ENCODE peak calls at places on chromosomes 1 and 21, in ten cellular contexts. One of them, this sample, is unnamed.
A peak's percentile ranks its signal among the peaks of the same experiment; 100 is the strongest.

GRCh38 chr1:21307210-21307609 is 16.9 kb upstream of the ECE1 start:
- DNase-seq in psoas muscle: no peak
- DNase-seq in lower lobe of right lung: no peak
- DNase-seq in CD4-positive, alpha-beta memory T cell: no peak
- DNase-seq in colonic mucosa: no peak
- DNase-seq in CD8-positive, alpha-beta memory T cell: no peak
- DNase-seq in AG04450: no peak
- DNase-seq in fibroblast of lung: no peak
- DNase-seq in heart left ventricle: no peak
- DNase-seq in esophagus squamous epithelium: no peak
- DNase-seq in this sample: no peak

GRCh38 chr21:25005388-25005787 is 601.9 kb downstream of the MRPL39 start:
- DNase-seq in psoas muscle: no peak
- DNase-seq in lower lobe of right lung: no peak
- DNase-seq in CD4-positive, alpha-beta memory T cell: no peak
- DNase-seq in colonic mucosa: no peak
- DNase-seq in CD8-positive, alpha-beta memory T cell: no peak
- DNase-seq in AG04450: no peak
- DNase-seq in fibroblast of lung: peak; percentile 71
- DNase-seq in heart left ventricle: no peak
- DNase-seq in esophagus squamous epithelium: no peak
- DNase-seq in this sample: peak; percentile 88

GRCh38 chr1:185045793-185046441 is 559 bp downstream of the RNF2 start:
- DNase-seq in psoas muscle: peak; percentile 52
- DNase-seq in lower lobe of right lung: no peak
- DNase-seq in CD4-positive, alpha-beta memory T cell: peak; percentile 23
- DNase-seq in colonic mucosa: peak; percentile 53
- DNase-seq in CD8-positive, alpha-beta memory T cell: no peak
- DNase-seq in AG04450: no peak
- DNase-seq in fibroblast of lung: peak; percentile 23
- DNase-seq in heart left ventricle: no peak
- DNase-seq in esophagus squamous epithelium: no peak
- DNase-seq in this sample: peak; percentile 27

GRCh38 chr1:177307771-177308170 is 137.0 kb downstream of the BRINP2 start:
- DNase-seq in psoas muscle: no peak
- DNase-seq in lower lobe of right lung: no peak
- DNase-seq in CD4-positive, alpha-beta memory T cell: no peak
- DNase-seq in colonic mucosa: no peak
- DNase-seq in CD8-positive, alpha-beta memory T cell: no peak
- DNase-seq in AG04450: no peak
- DNase-seq in fibroblast of lung: peak; percentile 10
- DNase-seq in heart left ventricle: no peak
- DNase-seq in esophagus squamous epithelium: no peak
- DNase-seq in this sample: no peak

GRCh38 chr1:99527078-99527477 is 118.8 kb upstream of the PALMD start:
- DNase-seq in psoas muscle: no peak
- DNase-seq in lower lobe of right lung: no peak
- DNase-seq in CD4-positive, alpha-beta memory T cell: no peak
- DNase-seq in colonic mucosa: no peak
- DNase-seq in CD8-positive, alpha-beta memory T cell: no peak
- DNase-seq in AG04450: no peak
- DNase-seq in fibroblast of lung: peak; percentile 49
- DNase-seq in heart left ventricle: no peak
- DNase-seq in esophagus squamous epithelium: no peak
- DNase-seq in this sample: no peak

GRCh38 chr21:42392731-42393442 is 3.0 kb downstream of the TMPRSS3 start:
- DNase-seq in psoas muscle: peak; percentile 6
- DNase-seq in lower lobe of right lung: no peak
- DNase-seq in CD4-positive, alpha-beta memory T cell: no peak
- DNase-seq in colonic mucosa: no peak
- DNase-seq in CD8-positive, alpha-beta memory T cell: no peak
- DNase-seq in AG04450: no peak
- DNase-seq in fibroblast of lung: no peak
- DNase-seq in heart left ventricle: no peak
- DNase-seq in esophagus squamous epithelium: no peak
- DNase-seq in this sample: no peak

GRCh38 chr1:174451408-174451807 is 3.6 kb downstream of the GPR52 start:
- DNase-seq in psoas muscle: no peak
- DNase-seq in lower lobe of right lung: no peak
- DNase-seq in CD4-positive, alpha-beta memory T cell: no peak
- DNase-seq in colonic mucosa: no peak
- DNase-seq in CD8-positive, alpha-beta memory T cell: no peak
- DNase-seq in AG04450: no peak
- DNase-seq in fibroblast of lung: no peak
- DNase-seq in heart left ventricle: no peak
- DNase-seq in esophagus squamous epithelium: no peak
- DNase-seq in this sample: no peak

GRCh38 chr1:183736391-183736790 is 68.5 kb upstream of the RGL1 start:
- DNase-seq in psoas muscle: no peak
- DNase-seq in lower lobe of right lung: no peak
- DNase-seq in CD4-positive, alpha-beta memory T cell: no peak
- DNase-seq in colonic mucosa: no peak
- DNase-seq in CD8-positive, alpha-beta memory T cell: no peak
- DNase-seq in AG04450: no peak
- DNase-seq in fibroblast of lung: no peak
- DNase-seq in heart left ventricle: no peak
- DNase-seq in esophagus squamous epithelium: no peak
- DNase-seq in this sample: no peak

GRCh38 chr1:53289050-53289429 is 38.8 kb downstream of the LRP8 start:
- DNase-seq in psoas muscle: no peak
- DNase-seq in lower lobe of right lung: no peak
- DNase-seq in CD4-positive, alpha-beta memory T cell: no peak
- DNase-seq in colonic mucosa: no peak
- DNase-seq in CD8-positive, alpha-beta memory T cell: no peak
- DNase-seq in AG04450: no peak
- DNase-seq in fibroblast of lung: no peak
- DNase-seq in heart left ventricle: no peak
- DNase-seq in esophagus squamous epithelium: no peak
- DNase-seq in this sample: no peak

GRCh38 chr1:155134858-155135415 is 715 bp upstream of the SLC50A1 start:
- DNase-seq in psoas muscle: peak; percentile 93
- DNase-seq in lower lobe of right lung: peak; percentile 93
- DNase-seq in CD4-positive, alpha-beta memory T cell: no peak
- DNase-seq in colonic mucosa: peak; percentile 93
- DNase-seq in CD8-positive, alpha-beta memory T cell: no peak
- DNase-seq in AG04450: peak; percentile 84
- DNase-seq in fibroblast of lung: peak; percentile 92
- DNase-seq in heart left ventricle: peak; percentile 96
- DNase-seq in esophagus squamous epithelium: peak; percentile 52
- DNase-seq in this sample: peak; percentile 73

GRCh38 chr1:224433671-224434446 is 738 bp downstream of the WDR26 start:
- DNase-seq in psoas muscle: peak; percentile 78
- DNase-seq in lower lobe of right lung: peak; percentile 69
- DNase-seq in CD4-positive, alpha-beta memory T cell: peak; percentile 63
- DNase-seq in colonic mucosa: peak; percentile 47
- DNase-seq in CD8-positive, alpha-beta memory T cell: peak; percentile 56
- DNase-seq in AG04450: no peak
- DNase-seq in fibroblast of lung: no peak
- DNase-seq in heart left ventricle: peak; percentile 55
- DNase-seq in esophagus squamous epithelium: no peak
- DNase-seq in this sample: peak; percentile 23

GRCh38 chr1:240287722-240288121 is 196.0 kb downstream of the FMN2 start:
- DNase-seq in psoas muscle: no peak
- DNase-seq in lower lobe of right lung: no peak
- DNase-seq in CD4-positive, alpha-beta memory T cell: no peak
- DNase-seq in colonic mucosa: no peak
- DNase-seq in CD8-positive, alpha-beta memory T cell: no peak
- DNase-seq in AG04450: no peak
- DNase-seq in fibroblast of lung: no peak
- DNase-seq in heart left ventricle: no peak
- DNase-seq in esophagus squamous epithelium: no peak
- DNase-seq in this sample: no peak

GRCh38 chr1:213335084-213335483 is 284.0 kb downstream of the RPS6KC1 start:
- DNase-seq in psoas muscle: no peak
- DNase-seq in lower lobe of right lung: no peak
- DNase-seq in CD4-positive, alpha-beta memory T cell: no peak
- DNase-seq in colonic mucosa: no peak
- DNase-seq in CD8-positive, alpha-beta memory T cell: no peak
- DNase-seq in AG04450: no peak
- DNase-seq in fibroblast of lung: no peak
- DNase-seq in heart left ventricle: no peak
- DNase-seq in esophagus squamous epithelium: no peak
- DNase-seq in this sample: no peak

GRCh38 chr1:226603030-226603960 is 54.7 kb downstream of the STUM start:
- DNase-seq in psoas muscle: peak; percentile 72
- DNase-seq in lower lobe of right lung: no peak
- DNase-seq in CD4-positive, alpha-beta memory T cell: no peak
- DNase-seq in colonic mucosa: peak; percentile 53
- DNase-seq in CD8-positive, alpha-beta memory T cell: no peak
- DNase-seq in AG04450: no peak
- DNase-seq in fibroblast of lung: peak; percentile 72
- DNase-seq in heart left ventricle: peak; percentile 74
- DNase-seq in esophagus squamous epithelium: no peak
- DNase-seq in this sample: no peak

GRCh38 chr1:54663723-54664122 is 22.1 kb downstream of the MROH7 start:
- DNase-seq in psoas muscle: no peak
- DNase-seq in lower lobe of right lung: no peak
- DNase-seq in CD4-positive, alpha-beta memory T cell: no peak
- DNase-seq in colonic mucosa: no peak
- DNase-seq in CD8-positive, alpha-beta memory T cell: no peak
- DNase-seq in AG04450: no peak
- DNase-seq in fibroblast of lung: no peak
- DNase-seq in heart left ventricle: no peak
- DNase-seq in esophagus squamous epithelium: no peak
- DNase-seq in this sample: no peak
- H3K27ac ChIP-seq in psoas muscle: no peak overlapping the region
- H3K27ac ChIP-seq in lower lobe of right lung: no peak overlapping the region
- H3K27ac ChIP-seq in CD4-positive, alpha-beta memory T cell: no peak overlapping the region
- H3K27ac ChIP-seq in colonic mucosa: no peak overlapping the region
- H3K27ac ChIP-seq in CD8-positive, alpha-beta memory T cell: no peak overlapping the region
- H3K27ac ChIP-seq in AG04450: no peak overlapping the region
- H3K27ac ChIP-seq in fibroblast of lung: no peak overlapping the region
- H3K27ac ChIP-seq in heart left ventricle: no peak overlapping the region
- H3K27ac ChIP-seq in esophagus squamous epithelium: no peak overlapping the region
- H3K27ac ChIP-seq in this sample: no peak overlapping the region

GRCh38 chr1:46772571-46772970 is 26.3 kb upstream of the CYP4B1 start:
- DNase-seq in psoas muscle: peak; percentile 61
- DNase-seq in lower lobe of right lung: no peak
- DNase-seq in CD4-positive, alpha-beta memory T cell: no peak
- DNase-seq in colonic mucosa: no peak
- DNase-seq in CD8-positive, alpha-beta memory T cell: no peak
- DNase-seq in AG04450: no peak
- DNase-seq in fibroblast of lung: no peak
- DNase-seq in heart left ventricle: no peak
- DNase-seq in esophagus squamous epithelium: no peak
- DNase-seq in this sample: no peak
- H3K4me3 ChIP-seq in psoas muscle: no peak overlapping the region
- H3K4me3 ChIP-seq in lower lobe of right lung: no peak overlapping the region
- H3K4me3 ChIP-seq in CD4-positive, alpha-beta memory T cell: no peak overlapping the region
- H3K4me3 ChIP-seq in colonic mucosa: no peak overlapping the region
- H3K4me3 ChIP-seq in CD8-positive, alpha-beta memory T cell: no peak overlapping the region
- H3K4me3 ChIP-seq in AG04450: no peak overlapping the region
- H3K4me3 ChIP-seq in fibroblast of lung: no peak overlapping the region
- H3K4me3 ChIP-seq in heart left ventricle: no peak overlapping the region
- H3K4me3 ChIP-seq in esophagus squamous epithelium: no peak overlapping the region
- H3K4me3 ChIP-seq in this sample: no peak overlapping the region

DNA sequence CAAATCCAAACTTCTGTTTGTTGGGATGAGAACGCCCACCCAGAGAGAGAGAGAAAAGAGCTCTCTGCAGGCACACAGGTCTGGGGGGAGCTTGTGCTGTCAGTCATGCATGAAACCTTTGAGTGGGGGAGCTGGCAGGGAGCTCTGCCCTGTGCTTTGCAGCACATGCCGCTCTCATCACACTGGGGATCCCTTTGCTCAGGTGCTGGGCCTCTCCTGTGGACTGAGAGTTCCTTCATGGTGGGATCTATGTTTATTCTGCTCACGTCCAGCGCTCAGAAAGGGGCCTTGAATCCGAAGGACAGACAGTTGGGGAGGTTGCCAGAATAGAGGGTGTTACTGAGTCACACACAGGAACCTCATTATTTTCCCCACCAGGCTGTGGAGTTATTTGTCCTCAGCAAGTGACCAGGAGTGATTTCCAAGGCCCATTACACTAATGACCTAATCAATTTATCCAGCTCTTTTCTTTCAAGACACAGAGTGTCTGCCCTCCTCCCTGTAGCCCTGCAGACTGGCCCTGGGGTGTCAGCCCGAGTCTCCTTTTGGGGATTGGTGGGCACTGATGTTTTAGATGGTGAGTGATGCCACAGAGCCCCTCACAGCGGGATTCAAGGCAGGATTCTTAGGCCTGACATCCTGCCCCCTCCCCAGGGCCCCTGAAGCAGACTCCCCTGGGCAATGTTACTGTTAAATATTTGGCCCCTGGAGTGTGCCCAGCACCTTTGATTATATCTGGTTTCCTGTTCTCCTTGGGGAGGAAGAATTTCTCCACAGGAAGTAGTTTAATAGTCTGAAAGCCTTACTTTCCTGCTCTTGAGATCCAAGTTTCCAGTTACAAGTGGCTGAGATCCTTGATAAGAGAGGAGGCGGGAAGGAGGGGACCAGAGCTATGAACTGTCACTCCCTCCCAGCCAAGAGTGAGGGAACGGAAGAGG is 22.3 kb downstream of the MYBPH start:
- DNase-seq in psoas muscle: no peak
- DNase-seq in lower lobe of right lung: no peak
- DNase-seq in CD4-positive, alpha-beta memory T cell: no peak
- DNase-seq in colonic mucosa: no peak
- DNase-seq in CD8-positive, alpha-beta memory T cell: no peak
- DNase-seq in AG04450: no peak
- DNase-seq in fibroblast of lung: no peak
- DNase-seq in heart left ventricle: no peak
- DNase-seq in esophagus squamous epithelium: no peak
- DNase-seq in this sample: no peak
- H3K27ac ChIP-seq in psoas muscle: no peak overlapping the region
- H3K27ac ChIP-seq in lower lobe of right lung: no peak overlapping the region
- H3K27ac ChIP-seq in CD4-positive, alpha-beta memory T cell: no peak overlapping the region
- H3K27ac ChIP-seq in colonic mucosa: no peak overlapping the region
- H3K27ac ChIP-seq in CD8-positive, alpha-beta memory T cell: no peak overlapping the region
- H3K27ac ChIP-seq in AG04450: no peak overlapping the region
- H3K27ac ChIP-seq in fibroblast of lung: no peak overlapping the region
- H3K27ac ChIP-seq in heart left ventricle: no peak overlapping the region
- H3K27ac ChIP-seq in esophagus squamous epithelium: no peak overlapping the region
- H3K27ac ChIP-seq in this sample: no peak overlapping the region

DNA sequence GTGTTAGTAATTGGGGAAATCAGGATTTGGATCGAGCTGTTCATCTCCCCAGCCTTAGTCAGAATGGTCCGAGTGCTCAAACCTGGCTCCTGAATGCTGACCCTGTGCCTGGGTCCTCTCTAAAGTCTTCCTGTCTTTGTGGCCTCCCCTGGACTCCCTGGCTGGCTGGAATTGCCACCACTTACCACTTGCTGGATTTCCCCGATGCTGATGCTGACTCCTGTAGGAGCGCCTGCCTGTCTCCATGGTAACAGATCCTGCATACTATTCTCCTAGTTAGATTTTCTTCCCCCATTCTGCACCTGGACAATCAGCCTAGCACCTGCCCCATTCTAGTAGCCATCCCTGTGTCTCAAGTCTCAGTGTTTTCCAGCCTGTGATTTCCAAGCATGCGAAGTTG is 382.2 kb upstream of the ESRRG start:
- DNase-seq in psoas muscle: no peak
- DNase-seq in lower lobe of right lung: no peak
- DNase-seq in CD4-positive, alpha-beta memory T cell: no peak
- DNase-seq in colonic mucosa: no peak
- DNase-seq in CD8-positive, alpha-beta memory T cell: no peak
- DNase-seq in AG04450: no peak
- DNase-seq in fibroblast of lung: no peak
- DNase-seq in heart left ventricle: no peak
- DNase-seq in esophagus squamous epithelium: no peak
- DNase-seq in this sample: no peak
- H3K4me3 ChIP-seq in psoas muscle: no peak overlapping the region
- H3K4me3 ChIP-seq in lower lobe of right lung: no peak overlapping the region
- H3K4me3 ChIP-seq in CD4-positive, alpha-beta memory T cell: no peak overlapping the region
- H3K4me3 ChIP-seq in colonic mucosa: no peak overlapping the region
- H3K4me3 ChIP-seq in CD8-positive, alpha-beta memory T cell: no peak overlapping the region
- H3K4me3 ChIP-seq in AG04450: no peak overlapping the region
- H3K4me3 ChIP-seq in fibroblast of lung: no peak overlapping the region
- H3K4me3 ChIP-seq in heart left ventricle: no peak overlapping the region
- H3K4me3 ChIP-seq in esophagus squamous epithelium: no peak overlapping the region
- H3K4me3 ChIP-seq in this sample: no peak overlapping the region